ENCODE peak calls at places on chromosomes 6 and 20, in five cellular contexts. L is heart right ventricle, F is mesenchymal stem cell, N is astrocyte, K is neural progenitor cell. G is an unnamed sample.
A peak's percentile ranks its signal among the peaks of the same experiment; 100 is the strongest.

GRCh38 chr20:2350606-2351005 is 30.1 kb upstream of the TGM6 start:
- DNase-seq in F (no peak), L (no peak), N (no peak), K (no peak), G (no peak)

GRCh38 chr20:43778375-43778774 is 51.6 kb upstream of the GTSF1L start:
- DNase-seq in F (no peak), K (no peak), L (no peak), N (no peak), G (no peak)

GRCh38 chr20:39429716-39430115 is 467.6 kb downstream of the DHX35 start:
- DNase-seq in N (no peak), K (peak; percentile 27), L (no peak), F (no peak), G (no peak)

GRCh38 chr20:11677445-11678235 is 240.1 kb upstream of the BTBD3 start:
- DNase-seq in N (no peak), L (no peak), K (no peak), F (no peak), G (no peak)

GRCh38 chr6:133977983-133978895 is 25.2 kb downstream of the TBPL1 start:
- DNase-seq in K (no peak), L (no peak), F (peak; percentile 69), N (peak; percentile 73), G (peak; percentile 15)

GRCh38 chr6:18053071-18053475 is 65.6 kb upstream of the KIF13A start:
- DNase-seq in L (no peak), F (peak; percentile 33), K (no peak), N (no peak), G (no peak)

GRCh38 chr20:45771182-45771759 is 20.4 kb downstream of the WFDC3 start:
- DNase-seq in L (peak; percentile 72), K (peak; percentile 87), N (peak; percentile 45), F (peak; percentile 86), G (peak; percentile 60)

GRCh38 chr20:59322813-59323469 is 22.5 kb downstream of the EDN3 start:
- DNase-seq in N (no peak), K (no peak), F (no peak), L (no peak), G (no peak)

GRCh38 chr20:4781211-4781610 is 59.5 kb downstream of the PRND start:
- DNase-seq in N (no peak), L (no peak), K (no peak), F (no peak), G (no peak)

GRCh38 chr6:56040271-56040670 is 164.9 kb upstream of the BMP5 start:
- DNase-seq in K (no peak), N (peak; percentile 73), F (peak; percentile 63), L (no peak), G (no peak)

GRCh38 chr20:46562373-46563169 is 12.1 kb upstream of the OCSTAMP start:
- DNase-seq in N (peak; percentile 19), K (peak; percentile 77), L (peak; percentile 33), F (peak; percentile 65), G (peak; percentile 67)

GRCh38 chr6:24696097-24696496 is 22.9 kb downstream of the C6orf62 start:
- DNase-seq in K (no peak), L (no peak), F (no peak), N (no peak), G (no peak)

GRCh38 chr20:64239449-64240242 is 15.9 kb upstream of the PCMTD2 start:
- DNase-seq in N (no peak), K (no peak), L (no peak), F (no peak), G (no peak)

GRCh38 chr6:3088853-3089445 is 20.7 kb downstream of the RIPK1 start:
- DNase-seq in L (no peak), N (no peak), F (no peak), K (no peak), G (no peak)

GRCh38 chr6:154895841-154896240 is 99.3 kb upstream of the TIAM2 start:
- DNase-seq in L (no peak), K (no peak), F (no peak), N (no peak), G (no peak)

GRCh38 chr6:37033255-37033654 is 27.8 kb downstream of the FGD2 start:
- DNase-seq in F (peak; percentile 47), K (no peak), L (no peak), N (no peak), G (no peak)

GRCh38 chr20:43392561-43392960 is 65.1 kb upstream of the SRSF6 start:
- DNase-seq in N (no peak), F (no peak), K (no peak), L (no peak), G (no peak)

GRCh38 chr6:161169690-161170089 is 104.2 kb downstream of the AGPAT4 start:
- DNase-seq in K (no peak), F (peak; percentile 48), L (no peak), N (peak; percentile 75), G (no peak)

GRCh38 chr20:49892260-49893216 is 22.8 kb downstream of the SPATA2 start:
- DNase-seq in N (no peak), L (peak; percentile 56), F (no peak), K (no peak), G (no peak)

GRCh38 chr20:63682384-63683139 is 13.9 kb upstream of the TNFRSF6B start:
- DNase-seq in K (no peak), F (peak; percentile 98), L (peak; percentile 63), N (peak; percentile 97), G (peak; percentile 100)

GRCh38 chr20:24465168-24465567 is 4.3 kb upstream of the SYNDIG1 start:
- DNase-seq in F (no peak), L (peak; percentile 27), K (no peak), N (no peak), G (no peak)

GRCh38 chr20:63635431-63636141 is 8.7 kb upstream of the GMEB2 start:
- DNase-seq in N (no peak), F (no peak), K (no peak), L (no peak), G (no peak)

GRCh38 chr6:11493979-11494378 is 43.6 kb upstream of the TMEM170B start:
- DNase-seq in L (no peak), K (no peak), N (no peak), F (no peak), G (no peak)

GRCh38 chr6:131159578-131159977 is 24.3 kb downstream of the AKAP7 start:
- DNase-seq in N (peak; percentile 83), F (peak; percentile 64), K (no peak), L (no peak), G (peak; percentile 7)

DNA sequence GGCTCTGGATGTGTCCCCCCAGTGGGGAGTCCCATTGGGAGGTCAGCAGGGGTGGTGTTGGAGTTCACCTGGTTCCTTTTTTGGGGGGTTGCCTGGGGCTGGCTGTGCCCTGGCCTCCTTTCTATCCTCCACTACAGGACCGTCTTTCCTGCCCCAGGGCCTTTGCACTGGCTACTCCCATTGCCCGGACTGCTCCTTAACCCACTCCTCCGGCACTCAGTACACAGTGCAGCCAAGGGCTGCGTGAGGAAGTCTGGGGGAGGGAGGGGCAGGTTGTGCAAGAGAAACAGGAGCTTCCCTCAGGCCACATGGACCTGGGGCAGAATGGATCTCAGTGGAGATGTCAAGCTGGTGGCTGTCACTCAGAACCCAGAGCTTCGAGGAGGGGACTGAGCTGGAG is 429.3 kb upstream of the SULF2 start:
- DNase-seq in K (no peak), F (no peak), L (no peak), N (no peak), G (no peak)
- H3K9me3 ChIP-seq in K (no peaks in the 10 kb centered on the region), F (no peaks in the 10 kb centered on the region), L (no peaks in the 10 kb centered on the region), N (no peaks in the 10 kb centered on the region), G (no peaks in the 10 kb centered on the region)

DNA sequence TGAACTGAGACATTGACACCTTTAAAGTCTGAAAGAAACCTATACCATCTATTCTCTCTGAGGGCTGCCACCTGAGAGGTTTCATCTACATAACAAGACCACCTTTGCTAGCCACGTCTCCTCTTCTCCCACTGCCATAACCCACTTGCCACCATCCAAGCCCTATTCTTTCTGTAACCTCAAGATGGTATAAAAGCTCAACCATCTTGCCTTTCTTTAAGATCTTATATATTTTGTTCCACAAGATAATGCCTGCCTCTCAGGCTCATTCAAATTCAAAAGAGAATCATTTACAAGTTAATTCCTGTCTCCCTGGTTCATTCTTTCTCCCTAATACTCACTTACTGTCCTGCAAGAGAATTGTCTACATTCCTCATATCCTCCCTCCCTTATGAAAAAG is 192.5 kb downstream of the OTOR start:
- DNase-seq in K (no peak), N (no peak), F (no peak), L (no peak), G (no peak)
- H3K4me3 ChIP-seq in K (no peak overlapping the region), N (no peak overlapping the region), F (no peak overlapping the region), L (no peak overlapping the region), G (no peak overlapping the region)

DNA sequence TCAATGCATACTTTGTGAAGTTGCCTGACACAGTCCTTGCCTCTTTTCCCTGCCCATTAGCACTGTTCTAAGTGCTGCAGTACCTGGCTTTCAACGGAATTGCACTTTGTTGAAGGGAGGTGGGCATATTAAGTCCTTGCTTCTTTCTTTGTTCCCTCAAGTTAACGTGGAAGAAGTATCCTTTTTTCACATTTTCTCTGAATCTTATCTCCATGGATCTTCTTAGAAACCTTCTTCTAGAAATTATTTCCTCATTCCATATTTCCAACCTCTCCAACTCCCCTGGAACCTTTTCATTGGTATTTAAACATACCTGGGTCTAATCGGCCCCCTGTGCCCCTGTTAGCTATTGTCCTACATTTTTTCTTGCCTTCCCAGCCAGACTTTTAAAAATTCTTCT is 118.0 kb downstream of the CDKAL1 start:
- DNase-seq in K (no peak), N (no peak), F (no peak), L (no peak), G (no peak)
- H3K9me3 ChIP-seq in K (no peaks in the 10 kb centered on the region), N (no peaks in the 10 kb centered on the region), F (peaks cover 3% of the 10 kb centered on the region), L (no peaks in the 10 kb centered on the region), G (no peaks in the 10 kb centered on the region)

GRCh38 chr6:167143041-167143440 is 14.7 kb downstream of the GPR31 start:
- DNase-seq in K (no peak), F (no peak), L (no peak), N (no peak), G (no peak)

GRCh38 chr6:167145468-167145867 is 12.3 kb downstream of the GPR31 start:
- DNase-seq in F (no peak), L (no peak), K (no peak), N (no peak), G (no peak)

GRCh38 chr6:167146977-167147376 is 10.8 kb downstream of the GPR31 start:
- DNase-seq in K (peak; percentile 73), F (no peak), N (no peak), L (no peak), G (no peak)

GRCh38 chr6:167148997-167149396 is 8.8 kb downstream of the GPR31 start:
- DNase-seq in L (no peak), N (no peak), F (no peak), K (no peak), G (no peak)

DNA sequence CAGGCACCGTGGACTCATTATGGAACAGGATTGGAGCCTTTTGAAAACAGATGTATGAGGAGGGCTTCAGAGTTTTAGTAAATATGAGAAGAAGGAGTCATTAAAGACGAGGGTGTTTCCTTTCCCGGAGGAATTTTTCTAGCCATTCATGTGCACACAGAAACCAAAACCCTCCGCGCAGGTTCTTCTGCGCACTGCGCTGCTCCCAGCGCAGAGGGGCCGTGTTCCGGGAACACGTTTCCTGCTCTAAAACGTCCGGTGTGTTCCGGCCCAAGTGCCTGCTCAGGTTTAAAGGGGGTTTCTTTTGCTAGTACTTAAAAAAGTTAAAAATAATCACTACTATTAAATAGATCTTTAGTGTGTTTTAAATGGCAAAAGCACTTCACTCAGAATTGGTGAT is 11.6 kb downstream of the GPR31 start:
- DNase-seq in N (no peak), L (no peak), F (no peak), K (no peak), G (no peak)
- H3K4me3 ChIP-seq in N (no peak overlapping the region), L (no peak overlapping the region), F (no peak overlapping the region), K (peak overlapping the region; percentile 27), G (no peak overlapping the region)